ENCODE peak calls at places on chromosomes 2 and 18, in eight cellular contexts. D, N, C, H, P, X, I and R are unnamed samples.

GRCh38 chr2:46135230-46135555 is 162.0 kb upstream of the EPAS1 start:
- DNase-seq in D (no peak), N (no peak), C (no peak), H (no peak), P (no peak), X (no peak), I (no peak), R (no peak)

GRCh38 chr2:121534007-121534406 is 3.3 kb downstream of the RNU4ATAC start:
- DNase-seq in D (no peak), N (no peak), C (no peak), H (no peak), P (no peak), X (no peak), I (no peak), R (no peak)

GRCh38 chr2:120620025-120620793 is 115.5 kb upstream of the GLI2 start:
- DNase-seq in D (no peak), N (no peak), C (peak; percentile 75), H (no peak), P (no peak), X (no peak), I (no peak), R (no peak)

GRCh38 chr2:124347209-124347608 is 322.1 kb downstream of the CNTNAP5 start:
- DNase-seq in D (no peak), N (no peak), C (no peak), H (no peak), P (no peak), X (no peak), I (no peak), R (no peak)

GRCh38 chr2:47193607-47194006 is 38.5 kb upstream of the STPG4 start:
- DNase-seq in D (no peak), N (no peak), C (peak; percentile 7), H (no peak), P (no peak), X (no peak), I (no peak), R (no peak)

GRCh38 chr2:184481862-184482261 is 116.5 kb upstream of the ZNF804A start:
- DNase-seq in D (no peak), N (no peak), C (no peak), H (no peak), P (no peak), X (no peak), I (no peak), R (no peak)

GRCh38 chr2:105820691-105821090 is 76.0 kb downstream of the NCK2 start:
- DNase-seq in D (no peak), N (no peak), C (no peak), H (no peak), P (no peak), X (no peak), I (no peak), R (no peak)

GRCh38 chr2:127917916-127918315 is 32.2 kb upstream of the AMMECR1L start:
- DNase-seq in D (no peak), N (no peak), C (no peak), H (no peak), P (no peak), X (no peak), I (no peak), R (no peak)

GRCh38 chr2:31239842-31240198 is 5.9 kb downstream of the EHD3 start:
- DNase-seq in D (peak; percentile 80), N (peak; percentile 34), C (peak; percentile 66), H (no peak), P (peak; percentile 67), X (peak; percentile 67), I (no peak), R (no peak)

GRCh38 chr2:106566050-106566449 is 78.9 kb downstream of the CD8B2 start:
- DNase-seq in D (peak; percentile 51), N (no peak), C (peak; percentile 51), H (peak; percentile 18), P (peak; percentile 69), X (no peak), I (no peak), R (no peak)

GRCh38 chr2:129812071-129812470 is 167.4 kb upstream of the RAB6C start:
- DNase-seq in D (peak; percentile 55), N (no peak), C (no peak), H (peak; percentile 39), P (peak; percentile 81), X (peak; percentile 33), I (no peak), R (no peak)

GRCh38 chr2:174176898-174177297 is 71.4 kb downstream of the OLA1 start:
- DNase-seq in D (no peak), N (peak; percentile 45), C (peak; percentile 51), H (no peak), P (no peak), X (no peak), I (no peak), R (no peak)

GRCh38 chr2:236776695-236777251 is 207.1 kb downstream of the ACKR3 start:
- DNase-seq in D (peak; percentile 34), N (peak; percentile 83), C (peak; percentile 97), H (no peak), P (no peak), X (no peak), I (no peak), R (no peak)

GRCh38 chr2:178457390-178457886 is 6.3 kb downstream of the PJVK start:
- DNase-seq in D (no peak), N (no peak), C (no peak), H (no peak), P (no peak), X (no peak), I (no peak), R (no peak)

GRCh38 chr2:231642631-231643493 is 50.2 kb downstream of the TEX44 start:
- DNase-seq in D (peak; percentile 92), N (peak; percentile 82), C (peak; percentile 96), H (peak; percentile 32), P (peak; percentile 88), X (peak; percentile 86), I (peak; percentile 88), R (no peak)

GRCh38 chr18:13574355-13574754 is 152.0 kb downstream of the FAM210A start:
- DNase-seq in D (no peak), N (no peak), C (no peak), H (no peak), P (no peak), X (no peak), I (no peak), R (no peak)
- TF ChIP-seq CTCF in D (no peak), N (no peak), C (no peak), H (no peak), P (no peak), X (no peak), I (no peak), R (no peak)

DNA sequence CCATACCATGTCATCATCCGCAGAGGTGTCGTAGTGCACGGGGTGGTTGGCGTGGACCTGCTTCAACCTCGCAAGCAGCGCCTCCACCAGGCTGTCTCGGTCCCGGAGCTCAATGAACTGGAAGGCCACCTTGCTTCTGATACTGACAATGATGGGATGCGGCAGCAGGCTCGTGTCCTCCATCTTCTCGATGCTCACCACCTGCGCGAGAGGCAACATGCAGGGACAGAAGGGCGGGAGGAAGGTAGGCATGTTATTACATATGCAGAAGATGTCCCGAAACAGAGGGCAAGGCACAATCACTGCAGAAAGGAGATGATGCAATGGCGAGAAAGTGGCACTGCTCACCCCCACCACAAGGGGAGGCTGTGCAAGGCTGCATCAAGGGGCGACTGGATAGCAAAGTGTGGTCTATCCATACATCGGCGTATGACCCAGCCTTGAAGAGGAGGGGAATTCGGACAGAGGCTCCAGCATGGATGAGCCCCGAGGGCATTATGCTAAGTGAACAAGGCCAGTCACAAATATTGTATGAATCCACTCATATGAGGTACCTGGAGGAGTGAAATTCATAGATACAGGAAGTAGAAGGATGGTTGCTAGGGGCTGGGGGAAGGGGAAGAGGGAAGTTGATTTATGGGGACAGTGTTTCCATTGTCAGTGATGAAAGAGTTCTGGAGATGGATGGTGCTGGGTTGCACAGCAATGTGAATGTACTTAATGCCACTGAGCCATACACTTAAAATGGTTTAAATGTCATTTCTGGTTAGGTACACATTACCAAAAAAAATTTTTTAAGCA is 36.6 kb downstream of the RPL31 start:
- DNase-seq in D (no peak), N (no peak), C (peak; percentile 19), H (peak; percentile 30), P (no peak), X (no peak), I (no peak), R (no peak)
- TF ChIP-seq CTCF in D (peak; percentile 54), N (peak; percentile 40), C (peak; percentile 63), H (no peak), P (peak; percentile 9), X (peak; percentile 58), I (no peak), R (peak; percentile 46)

GRCh38 chr18:24878289-24878688 is 417.9 kb downstream of the HRH4 start:
- DNase-seq in D (peak; percentile 39), N (peak; percentile 49), C (peak; percentile 75), H (no peak), P (no peak), X (no peak), I (no peak), R (no peak)
- TF ChIP-seq CTCF in D (peak; percentile 84), N (peak; percentile 54), C (peak; percentile 54), H (no peak), P (peak; percentile 17), X (peak; percentile 76), I (peak; percentile 35), R (peak; percentile 37)

GRCh38 chr18:48669180-48669675 is 130.4 kb downstream of the CTIF start:
- DNase-seq in D (no peak), N (no peak), C (no peak), H (no peak), P (peak; percentile 31), X (no peak), I (no peak), R (no peak)
- TF ChIP-seq CTCF in D (no peak), N (no peak), C (no peak), H (no peak), P (no peak), X (no peak), I (no peak), R (no peak)